ENCODE peak calls at places on chromosomes 16 and 17, in five cellular contexts. L is hepatocyte, F is H9, U is PC-9, B is DND-41. S is an unnamed sample. For H3K9me3 and H3K4me1, the result is how much of the 10 kb centered on the place peaks cover.

GRCh38 chr16:77238593-77238992 is 39.4 kb downstream of the SYCE1L start:
- DNase-seq in L (no peak), U (no peak), B (no peak), F (no peak), S (no peak)

GRCh38 chr17:13199425-13199824 is 181.6 kb upstream of the ELAC2 start:
- DNase-seq in U (no peak), L (no peak), F (no peak), B (no peak), S (no peak)

GRCh38 chr16:60142991-60143705 is 1409.0 kb upstream of the GOT2 start:
- DNase-seq in L (no peak), F (no peak), B (no peak), U (no peak), S (no peak)

GRCh38 chr17:72972263-72972951 is 120.1 kb downstream of the SLC39A11 start:
- DNase-seq in L (no peak), B (no peak), F (no peak), U (no peak), S (no peak)

GRCh38 chr17:81309140-81309858 is 14.2 kb upstream of the SLC38A10 start:
- DNase-seq in L (peak), F (peak), B (no peak), U (peak), S (peak)

GRCh38 chr16:66250686-66251405 is 115.6 kb upstream of the CDH5 start:
- DNase-seq in L (peak), U (no peak), B (no peak), F (no peak), S (peak)

GRCh38 chr17:31687505-31688126 is 171.4 kb downstream of the COPRS start:
- DNase-seq in B (no peak), L (no peak), F (no peak), U (peak), S (no peak)

GRCh38 chr17:64385187-64386083 is 5.2 kb downstream of the PECAM1 start:
- DNase-seq in F (no peak), L (peak), B (no peak), U (peak), S (peak)

GRCh38 chr16:56370185-56370584 is 55.2 kb downstream of the AMFR start:
- DNase-seq in L (peak), F (no peak), B (no peak), U (no peak), S (peak)

GRCh38 chr17:6392609-6393367 is 42.1 kb downstream of the AIPL1 start:
- DNase-seq in U (no peak), F (no peak), L (peak), B (no peak), S (no peak)

GRCh38 chr16:21277927-21278706 is at the start of gene CRYM:
- DNase-seq in F (peak), L (peak), B (no peak), U (peak), S (peak)

GRCh38 chr16:73020409-73020884 is 27.5 kb downstream of the ZFHX3 start:
- DNase-seq in U (peak), F (no peak), L (peak), B (no peak), S (peak)

GRCh38 chr16:48541108-48541786 is 68.7 kb downstream of the N4BP1 start:
- DNase-seq in L (no peak), B (no peak), F (no peak), U (no peak), S (no peak)

GRCh38 chr16:19228057-19228456 is 57.5 kb upstream of the CLEC19A start:
- DNase-seq in U (no peak), F (no peak), L (no peak), B (no peak), S (no peak)

GRCh38 chr17:36850794-36851193 is 86.5 kb upstream of the LHX1 start:
- DNase-seq in U (peak), F (no peak), L (no peak), B (no peak), S (peak)

GRCh38 chr17:17545984-17546383 is 45.5 kb downstream of the PEMT start:
- DNase-seq in L (no peak), F (no peak), U (no peak), B (no peak), S (no peak)

GRCh38 chr17:4853195-4853762 is 20.1 kb downstream of the MINK1 start:
- DNase-seq in U (no peak), L (no peak), B (peak), F (no peak), S (no peak)

GRCh38 chr17:55729484-55729883 is 6.8 kb upstream of the TMEM100 start:
- DNase-seq in L (no peak), B (no peak), U (no peak), F (no peak), S (no peak)

GRCh38 chr17:13027246-13027645 is 9.4 kb upstream of the ELAC2 start:
- DNase-seq in B (no peak), F (no peak), L (no peak), U (no peak), S (peak)

GRCh38 chr16:652454-653021 is 3.4 kb downstream of the WDR90 start:
- DNase-seq in F (no peak), B (no peak), L (no peak), U (no peak), S (no peak)

GRCh38 chr16:12245923-12246290 is 269.4 kb downstream of the SNX29 start:
- DNase-seq in L (no peak), U (no peak), F (no peak), B (no peak), S (no peak)

GRCh38 chr17:66175892-66176291 is 16.0 kb downstream of the CEP112 start:
- DNase-seq in B (no peak), F (no peak), U (no peak), L (no peak), S (no peak)

GRCh38 chr17:15513058-15513858 is 45.8 kb upstream of the CDRT4 start:
- DNase-seq in F (no peak), L (no peak), B (no peak), U (no peak), S (peak)

GRCh38 chr16:57755061-57755684 is 19.6 kb downstream of the KATNB1 start:
- DNase-seq in L (no peak), U (no peak), F (no peak), B (no peak), S (no peak)

GRCh38 chr17:43427362-43428043 is 28.7 kb downstream of the ARL4D start:
- DNase-seq in U (no peak), F (no peak), B (no peak), L (no peak), S (no peak)

GRCh38 chr17:66383353-66383752 is 80.9 kb downstream of the PRKCA start:
- DNase-seq in L (no peak), B (no peak), F (no peak), U (no peak), S (peak)

GRCh38 chr17:4721203-4722135 is 9.8 kb upstream of the MED11 start:
- DNase-seq in U (peak), B (no peak), L (peak), F (no peak), S (no peak)

DNA sequence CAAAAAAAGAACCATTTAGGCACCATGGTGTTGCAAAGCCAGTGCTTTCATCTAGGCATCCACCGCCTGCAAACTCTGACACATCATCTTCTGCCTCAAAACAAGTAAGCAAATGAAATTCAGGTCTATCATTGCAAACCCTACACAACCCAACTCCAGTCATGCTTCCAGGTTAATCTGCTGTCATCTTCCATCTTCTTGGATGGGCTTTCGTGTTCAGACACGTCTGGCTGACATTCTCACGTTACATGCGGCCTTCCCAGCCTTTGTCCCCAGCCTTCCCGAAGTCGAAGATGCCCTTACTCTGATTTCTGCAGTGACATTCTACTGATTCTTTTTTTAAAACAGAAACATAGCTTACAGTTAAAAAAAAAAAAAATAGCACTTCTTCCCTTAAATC is 8.8 kb downstream of the ANKRD11 start:
- DNase-seq in F (no peak), B (no peak), U (no peak), L (no peak), S (no peak)
- H3K4me2 ChIP-seq in F (no peak), B (no peak), U (no peak), L (peak), S (no peak)

GRCh38 chr16:71448274-71448866 is 6.5 kb upstream of the TLE7 start:
- DNase-seq in U (no peak), B (no peak), L (no peak), F (no peak), S (no peak)

GRCh38 chr16:71453051-71453450 is 9.0 kb downstream of the ZNF23 start:
- DNase-seq in L (no peak), F (no peak), U (no peak), B (no peak), S (no peak)

GRCh38 chr16:71443714-71444113 is 1.9 kb upstream of the TLE7 start:
- DNase-seq in L (no peak), B (no peak), U (no peak), F (no peak), S (no peak)

DNA sequence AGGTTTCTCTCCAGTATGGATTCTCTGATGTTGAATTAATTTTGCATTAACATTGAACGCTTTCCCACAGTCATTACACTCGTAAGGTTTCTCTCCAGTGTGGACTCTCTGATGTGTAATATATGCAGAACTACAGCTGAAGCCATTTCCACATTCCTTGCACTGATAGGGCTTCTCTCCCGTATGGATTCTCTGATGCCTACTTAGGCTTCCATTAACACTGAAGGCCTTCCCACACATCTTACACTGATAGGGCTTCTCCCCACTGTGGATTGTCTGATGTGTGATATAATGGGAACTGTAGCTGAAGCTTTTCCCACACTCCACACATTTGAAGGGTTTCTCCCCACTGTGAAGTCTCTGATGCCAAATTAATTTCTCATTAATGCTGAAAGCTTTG is 7.2 kb upstream of the TLE7 start:
- DNase-seq in F (no peak), L (no peak), U (no peak), B (no peak), S (no peak)
- H3K9me3 ChIP-seq in F (half or more), L (under half), U (half or more), B (under half), S (under half)

DNA sequence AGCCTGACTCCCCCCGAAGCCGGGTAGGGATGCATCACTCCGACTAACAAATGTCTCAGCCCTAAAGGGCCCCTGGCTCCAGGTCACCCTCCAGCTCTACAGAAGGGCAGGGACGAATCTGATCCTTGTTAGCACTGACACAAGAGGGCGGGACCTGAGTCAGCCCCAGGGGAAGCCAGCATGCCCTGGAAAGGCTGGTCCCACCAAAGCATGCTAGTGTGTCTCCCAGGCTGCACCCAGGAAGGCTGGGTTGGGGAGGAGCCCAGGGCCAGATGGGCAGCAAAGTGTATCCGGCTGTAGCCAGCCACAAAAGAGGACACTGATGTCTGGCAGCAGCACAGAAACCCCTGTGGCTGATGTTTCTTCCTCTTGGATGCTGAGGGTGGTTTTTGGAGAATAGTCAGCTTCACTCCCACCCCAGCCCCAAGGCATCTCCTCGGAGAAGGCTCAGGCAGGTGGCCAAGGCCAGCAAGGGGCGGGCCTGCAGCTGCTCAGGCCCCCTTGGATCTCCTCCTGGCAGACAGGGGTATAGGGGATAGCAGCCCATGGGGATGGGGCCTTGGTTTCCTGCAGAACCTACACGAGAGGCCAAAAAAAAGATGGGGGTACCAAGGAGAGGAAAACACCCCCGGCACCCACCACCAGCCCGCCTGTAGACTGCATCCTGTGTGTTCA is 11.0 kb downstream of the NATD1 start:
- DNase-seq in L (no peak), B (no peak), U (peak), F (no peak), S (peak)
- H3K4me1 ChIP-seq in L (under half), B (under half), U (under half), F (under half), S (under half)

DNA sequence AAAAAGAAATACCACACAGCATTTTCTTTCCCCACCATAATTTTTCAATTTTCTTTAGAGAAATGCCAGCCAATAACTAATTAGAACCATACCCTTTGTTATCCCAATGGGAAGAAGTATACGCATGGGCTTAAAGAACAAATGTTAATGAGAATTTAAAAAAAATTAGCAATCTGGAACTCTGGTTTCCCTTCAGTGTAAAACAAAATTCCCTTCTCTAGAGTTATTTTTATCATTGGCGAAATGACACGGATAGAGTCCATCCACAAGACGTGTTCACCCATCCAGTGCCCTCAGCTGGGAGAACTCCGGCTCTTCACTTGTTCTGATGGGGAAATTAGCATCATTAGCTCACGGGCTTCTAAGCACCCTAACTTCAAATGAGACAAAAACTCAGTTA is 3.3 kb downstream of the NXN start:
- DNase-seq in B (no peak), U (no peak), L (no peak), F (no peak), S (peak)
- H3K4me2 ChIP-seq in B (no peak), U (no peak), L (peak), F (no peak), S (peak)

DNA sequence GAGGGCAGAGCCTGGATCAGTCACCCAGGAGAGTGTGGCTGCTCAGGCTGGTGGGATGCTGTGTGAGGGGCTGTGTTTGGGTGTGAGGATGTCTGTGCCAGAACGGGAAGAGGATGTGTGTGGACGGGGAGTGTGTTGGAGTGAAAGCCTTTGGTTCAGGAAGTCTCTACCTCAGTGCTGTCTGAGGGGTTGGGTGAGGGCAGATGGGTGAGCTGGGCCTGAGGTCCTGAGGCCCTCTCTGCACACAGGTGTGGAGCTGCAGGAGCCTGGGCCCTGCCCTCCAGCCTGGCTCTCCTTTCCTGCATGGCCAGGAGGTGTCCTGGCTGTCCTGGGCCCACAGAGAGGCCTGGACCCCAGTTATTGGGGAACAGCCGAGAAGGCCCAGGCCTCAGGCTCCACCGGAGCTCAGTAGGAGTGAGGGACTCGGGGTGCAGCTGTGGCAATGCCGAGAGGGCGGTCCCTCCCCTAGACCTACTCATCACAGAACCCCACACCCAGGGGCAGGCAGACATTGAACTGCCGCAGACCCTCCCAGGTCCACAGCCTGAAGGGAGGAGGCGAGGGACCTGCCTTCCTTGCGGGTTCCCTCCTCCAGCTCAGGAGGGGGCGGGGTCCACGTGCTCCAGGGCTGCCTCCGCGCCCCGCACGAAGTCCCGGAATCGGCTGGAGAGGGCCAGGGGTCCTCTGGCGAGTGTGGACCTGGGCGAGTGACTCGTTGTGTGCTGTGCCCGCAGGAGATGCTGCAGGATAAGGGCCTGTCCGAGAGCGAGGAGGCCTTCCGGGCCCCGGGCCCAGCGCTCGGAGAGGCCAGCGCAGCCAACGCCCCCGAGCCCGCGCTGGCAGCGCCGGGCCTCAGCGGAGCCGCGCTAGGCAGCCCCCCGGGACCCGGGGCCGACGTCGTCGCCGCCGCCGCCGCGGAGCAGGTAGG is 3.8 kb downstream of the TBX4 start:
- DNase-seq in L (no peak), B (no peak), U (no peak), F (no peak), S (no peak)
- H3K9me3 ChIP-seq in L (under half), B (under half), U (under half), F (under half), S (under half)

GRCh38 chr16:88844412-88845118 is 12.2 kb downstream of the GALNS start:
- DNase-seq in B (no peak), F (peak), U (no peak), L (no peak), S (no peak)

GRCh38 chr16:88848557-88848956 is 8.2 kb downstream of the GALNS start:
- DNase-seq in B (no peak), U (no peak), L (no peak), F (no peak), S (no peak)

GRCh38 chr16:88847654-88848053 is 9.1 kb downstream of the GALNS start:
- DNase-seq in F (no peak), U (no peak), L (no peak), B (no peak), S (no peak)

GRCh38 chr16:88843256-88843655 is 13.5 kb downstream of the GALNS start:
- DNase-seq in U (no peak), L (no peak), B (no peak), F (no peak), S (no peak)

DNA sequence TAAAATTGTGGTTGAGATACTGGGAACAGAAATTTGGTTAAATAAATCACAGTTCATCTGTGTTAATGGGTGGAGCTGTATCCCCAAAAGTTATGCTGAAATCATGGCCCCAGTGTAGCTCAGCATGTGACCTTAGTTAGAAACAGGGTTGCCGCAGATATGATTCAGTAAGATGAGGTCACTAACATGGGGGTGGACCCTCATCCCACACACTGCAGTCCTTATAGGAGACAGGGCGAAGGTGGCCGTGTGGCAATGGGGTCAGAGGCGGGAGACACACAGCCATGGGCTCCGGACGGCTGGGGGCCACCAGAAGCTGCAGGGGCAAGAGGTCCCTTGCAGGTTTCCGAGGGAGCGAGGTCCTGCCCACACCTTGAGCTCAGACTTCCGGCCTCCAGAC is 10.7 kb downstream of the GALNS start:
- DNase-seq in F (no peak), L (no peak), U (no peak), B (no peak), S (peak)
- H3K4me1 ChIP-seq in F (under half), L (under half), U (under half), B (under half), S (under half)

DNA sequence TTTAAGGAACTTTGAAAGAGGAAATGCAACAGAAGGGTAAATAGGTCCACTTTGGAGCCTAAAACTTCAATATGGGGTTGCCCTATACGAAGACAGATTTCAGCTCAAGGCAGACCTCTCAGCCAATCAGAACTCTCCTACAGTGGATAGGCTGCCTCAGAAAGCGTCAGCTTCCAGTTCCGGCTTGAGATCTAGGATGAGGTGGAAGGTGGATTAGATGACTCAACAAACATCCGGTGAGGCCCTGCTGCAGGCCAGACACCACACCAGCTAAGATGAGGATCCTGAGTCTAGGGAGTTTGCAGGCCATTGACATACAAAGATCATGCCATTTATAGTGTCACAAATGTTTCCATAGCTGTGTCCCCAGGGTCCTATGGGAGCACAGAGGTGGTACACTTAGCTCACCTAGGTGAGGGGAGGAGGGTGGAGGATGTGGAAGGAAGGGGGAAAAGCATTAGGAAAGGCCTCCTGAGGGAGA is 7.9 kb upstream of the MFSD6L start:
- DNase-seq in F (peak), L (no peak), U (no peak), B (no peak), S (peak)
- H3K4me2 ChIP-seq in F (no peak), L (no peak), U (no peak), B (no peak), S (no peak)

GRCh38 chr16:3289998-3290673 is 6.8 kb downstream of the ZNF263 start:
- DNase-seq in U (no peak), B (no peak), F (no peak), L (no peak), S (no peak)
- H3K9me3 ChIP-seq in U (half or more), B (under half), F (under half), L (half or more), S (under half)

S was measured in GM23248.